ENCODE peak calls at places on chromosomes 4 and X, in eight cellular contexts. A is A549; L is hypothalamus; S is stimulated activated CD4-positive, alpha-beta T cell treated with anti-CD3 and anti-CD28 coated beads, Interleukin-1b, Interleukin-23, amount 100 ng/mL, for 24 hours; U is activated CD4-positive, alpha-beta T cell treated with anti-CD3 and anti-CD28 coated beads, Interleukin-2, amount 10 ng/mL, durations not matched to agents 7 days and 5 days; C is left lung; F is activated T-cell treated with anti-CD3 and anti-CD28 coated beads for 48 hours; M is right cardiac atrium. Z is an unnamed sample.

GRCh38 chr4:85005865-85006377 is 39.4 kb upstream of the WDFY3 start:
- DNase-seq in A (no peak), L (no peak), S (no peak), U (no peak), C (no peak), F (no peak), M (no peak), Z (peak; percentile 29)

GRCh38 chr4:78624048-78624447 is 72.5 kb downstream of the ANXA3 start:
- DNase-seq in A (no peak), L (no peak), S (no peak), U (no peak), C (no peak), F (no peak), M (no peak), Z (no peak)

GRCh38 chrX:150219374-150220185 is 143.5 kb upstream of the MAMLD1 start:
- DNase-seq in A (no peak), L (no peak), S (no peak), U (no peak), C (no peak), F (no peak), M (no peak), Z (no peak)

GRCh38 chr4:145014365-145014764 is 83.6 kb downstream of the ANAPC10 start:
- DNase-seq in A (no peak), L (no peak), S (no peak), U (no peak), C (no peak), F (no peak), M (peak; percentile 18), Z (no peak)

GRCh38 chrX:133294126-133294525 is 76.0 kb upstream of the TFDP3 start:
- DNase-seq in A (no peak), L (no peak), S (no peak), U (no peak), C (no peak), F (no peak), M (no peak), Z (no peak)

GRCh38 chr4:2797188-2797544 is 4.3 kb downstream of the SH3BP2 start:
- DNase-seq in A (no peak), L (no peak), S (no peak), U (no peak), C (peak; percentile 72), F (no peak), M (peak; percentile 60), Z (no peak)

GRCh38 chr4:7194251-7195137 is 2.2 kb downstream of the SORCS2 start:
- DNase-seq in A (peak; percentile 40), L (peak; percentile 51), S (peak; percentile 28), U (no peak), C (peak; percentile 88), F (peak; percentile 31), M (peak; percentile 77), Z (peak; percentile 24)

GRCh38 chrX:30504309-30504708 is 73.3 kb downstream of the TASL start:
- DNase-seq in A (no peak), L (no peak), S (no peak), U (no peak), C (no peak), F (no peak), M (no peak), Z (peak; percentile 26)

GRCh38 chr4:151296227-151296626 is 19.3 kb downstream of the PRSS48 start:
- DNase-seq in A (no peak), L (no peak), S (no peak), U (no peak), C (no peak), F (no peak), M (no peak), Z (no peak)

GRCh38 chr4:8006471-8006870 is 66.8 kb upstream of the AFAP1 start:
- DNase-seq in A (no peak), L (no peak), S (no peak), U (no peak), C (peak; percentile 55), F (no peak), M (no peak), Z (no peak)

GRCh38 chrX:77527233-77528001 is 80.2 kb downstream of the FGF16 start:
- DNase-seq in A (no peak), L (peak; percentile 34), S (no peak), U (no peak), C (no peak), F (no peak), M (peak; percentile 85), Z (no peak)

GRCh38 chr4:177177446-177178160 is 132.1 kb upstream of the NEIL3 start:
- DNase-seq in A (no peak), L (no peak), S (no peak), U (no peak), C (no peak), F (no peak), M (no peak), Z (no peak)

GRCh38 chr4:83010111-83010521 is 507 bp downstream of the LIN54 start:
- DNase-seq in A (no peak), L (no peak), S (no peak), U (peak; percentile 37), C (no peak), F (no peak), M (no peak), Z (peak; percentile 43)

GRCh38 chrX:103177561-103177960 is 37.3 kb upstream of the BEX4 start:
- DNase-seq in A (no peak), L (no peak), S (no peak), U (no peak), C (no peak), F (no peak), M (no peak), Z (no peak)

GRCh38 chr4:6468376-6468775 is 4.0 kb downstream of the PPP2R2C start:
- DNase-seq in A (no peak), L (no peak), S (no peak), U (peak; percentile 3), C (no peak), F (no peak), M (no peak), Z (no peak)

GRCh38 chr4:73732759-73733431 is 7.5 kb upstream of the CXCL8 start:
- DNase-seq in A (no peak), L (no peak), S (no peak), U (no peak), C (no peak), F (no peak), M (no peak), Z (peak; percentile 80)

GRCh38 chr4:20809796-20810195 is 109.5 kb downstream of the PACRGL start:
- DNase-seq in A (no peak), L (no peak), S (no peak), U (no peak), C (peak; percentile 54), F (no peak), M (no peak), Z (no peak)

GRCh38 chrX:119477812-119478232 is 9.6 kb downstream of the SLC25A5 start:
- DNase-seq in A (peak; percentile 58), L (no peak), S (no peak), U (no peak), C (no peak), F (no peak), M (no peak), Z (no peak)

GRCh38 chrX:140733766-140734342 is 24.3 kb downstream of the LINC00632 start:
- DNase-seq in A (peak; percentile 27), L (peak; percentile 11), S (no peak), U (peak; percentile 6), C (no peak), F (no peak), M (no peak), Z (peak; percentile 18)

GRCh38 chr4:181234951-181235350 is 1008.3 kb upstream of the TENM3 start:
- DNase-seq in A (no peak), L (no peak), S (no peak), U (no peak), C (no peak), F (no peak), M (no peak), Z (no peak)

GRCh38 chr4:153142700-153143438 is 61.4 kb upstream of the TRIM2 start:
- DNase-seq in A (peak; percentile 70), L (peak; percentile 72), S (peak; percentile 25), U (peak; percentile 68), C (no peak), F (no peak), M (peak; percentile 85), Z (peak; percentile 76)

GRCh38 chrX:45794995-45795337 is 594.3 kb upstream of the DIPK2B start:
- DNase-seq in A (no peak), L (no peak), S (no peak), U (no peak), C (no peak), F (no peak), M (no peak), Z (no peak)

GRCh38 chr4:144801731-144802130 is 155.8 kb downstream of the HHIP start:
- DNase-seq in A (no peak), L (no peak), S (no peak), U (no peak), C (no peak), F (no peak), M (no peak), Z (no peak)

GRCh38 chr4:26412381-26413372 is 77.6 kb downstream of the CCKAR start:
- DNase-seq in A (no peak), L (no peak), S (no peak), U (no peak), C (no peak), F (no peak), M (peak; percentile 78), Z (no peak)

GRCh38 chr4:138562544-138562961 is 320.4 kb upstream of the SLC7A11 start:
- DNase-seq in A (no peak), L (no peak), S (no peak), U (no peak), C (no peak), F (no peak), M (no peak), Z (peak; percentile 90)

GRCh38 chrX:17567821-17568220 is 169.5 kb upstream of the SCML1 start:
- DNase-seq in A (no peak), L (no peak), S (no peak), U (no peak), C (no peak), F (no peak), M (no peak), Z (no peak)

GRCh38 chr4:84726356-84726755 is 143.4 kb downstream of the CDS1 start:
- DNase-seq in A (no peak), L (no peak), S (no peak), U (no peak), C (no peak), F (no peak), M (no peak), Z (no peak)

GRCh38 chr4:80035336-80035735 is 37.7 kb downstream of the ANTXR2 start:
- DNase-seq in A (no peak), L (no peak), S (no peak), U (no peak), C (no peak), F (no peak), M (no peak), Z (peak; percentile 82)

GRCh38 chrX:143854006-143854405 is 29.9 kb upstream of the UBE2NL start:
- DNase-seq in A (no peak), L (no peak), S (no peak), U (no peak), C (no peak), F (no peak), M (no peak), Z (no peak)

GRCh38 chr4:54902261-54902660 is 223.1 kb downstream of the KDR start:
- DNase-seq in A (no peak), L (no peak), S (no peak), U (no peak), C (no peak), F (no peak), M (no peak), Z (no peak)

GRCh38 chr4:84451546-84451945 is 47.5 kb downstream of the NKX6-1 start:
- DNase-seq in A (no peak), L (no peak), S (no peak), U (no peak), C (no peak), F (no peak), M (no peak), Z (peak; percentile 2)

GRCh38 chr4:103150677-103151076 is 47.5 kb downstream of the CENPE start:
- DNase-seq in A (peak; percentile 2), L (no peak), S (no peak), U (no peak), C (no peak), F (no peak), M (no peak), Z (no peak)

GRCh38 chr4:25118096-25118495 is 42.2 kb downstream of the SEPSECS start:
- DNase-seq in A (no peak), L (no peak), S (no peak), U (no peak), C (no peak), F (no peak), M (no peak), Z (no peak)

GRCh38 chr4:4595252-4595651 is 53.4 kb upstream of the STX18 start:
- DNase-seq in A (no peak), L (no peak), S (no peak), U (no peak), C (no peak), F (no peak), M (no peak), Z (no peak)